ENCODE peak calls at places on chromosome 11, in seven cellular contexts. V is SK-N-SH, Q is K562, U is GM12878, P is HCT116, N is HepG2, X is H1. F is an unnamed sample.

GRCh38 chr11:8833568-8834275 is 77.3 kb upstream of the AKIP1 start:
- DNase-seq in Q (no peak), P (no peak), V (no peak), U (no peak), N (no peak), X (no peak), F (no peak)

GRCh38 chr11:75577198-75577597 is 15.1 kb downstream of the SERPINH1 start:
- DNase-seq in N (no peak), X (peak; percentile 88), V (peak; percentile 84), P (no peak), Q (peak; percentile 79), U (no peak), F (peak; percentile 49)

GRCh38 chr11:14124345-14124744 is 161.8 kb downstream of the SPON1 start:
- DNase-seq in P (no peak), Q (no peak), U (no peak), V (no peak), N (no peak), X (no peak), F (no peak)

GRCh38 chr11:6468712-6469495 is 4.8 kb downstream of the TRIM3 start:
- DNase-seq in X (peak; percentile 88), P (peak; percentile 60), N (peak; percentile 57), U (peak; percentile 72), Q (peak; percentile 90), V (peak; percentile 97), F (peak; percentile 94)

GRCh38 chr11:47916361-47916841 is 64.0 kb upstream of the PTPRJ start:
- DNase-seq in P (no peak), X (no peak), V (peak; percentile 32), N (no peak), U (no peak), Q (peak; percentile 45), F (no peak)

GRCh38 chr11:133978816-133979215 is 22.0 kb upstream of the IGSF9B start:
- DNase-seq in Q (no peak), P (no peak), X (no peak), N (no peak), U (no peak), V (no peak), F (no peak)

GRCh38 chr11:64742940-64743590 is 877 bp downstream of the RASGRP2 start:
- DNase-seq in Q (peak; percentile 91), U (no peak), X (peak; percentile 94), N (no peak), P (no peak), V (peak; percentile 93), F (peak; percentile 57)

GRCh38 chr11:110601941-110602340 is 110.3 kb downstream of the ARHGAP20 start:
- DNase-seq in V (no peak), U (no peak), N (no peak), P (no peak), Q (no peak), X (no peak), F (no peak)

GRCh38 chr11:15716550-15716949 is 601.8 kb downstream of the INSC start:
- DNase-seq in P (no peak), Q (no peak), N (no peak), U (no peak), X (no peak), V (no peak), F (no peak)

GRCh38 chr11:74806267-74806666 is 57.6 kb downstream of the RNF169 start:
- DNase-seq in Q (peak; percentile 28), P (no peak), V (no peak), U (no peak), N (peak; percentile 7), X (no peak), F (peak; percentile 32)

GRCh38 chr11:65476632-65477270 is 22.1 kb upstream of the MALAT1 start:
- DNase-seq in Q (no peak), N (no peak), V (no peak), P (no peak), U (no peak), X (no peak), F (no peak)

GRCh38 chr11:3939211-3939610 is 83.7 kb downstream of the STIM1 start:
- DNase-seq in X (no peak), U (no peak), N (no peak), P (no peak), V (no peak), Q (no peak), F (no peak)

GRCh38 chr11:44604171-44604581 is 38.7 kb downstream of the CD82 start:
- DNase-seq in U (no peak), Q (no peak), V (no peak), P (no peak), N (no peak), X (no peak), F (no peak)

GRCh38 chr11:17387280-17387679 is 1.2 kb downstream of the KCNJ11 start:
- DNase-seq in X (no peak), N (no peak), P (no peak), Q (no peak), U (no peak), V (no peak), F (no peak)

GRCh38 chr11:73040046-73040445 is 102.1 kb downstream of the FCHSD2 start:
- DNase-seq in Q (no peak), P (no peak), U (no peak), X (no peak), N (no peak), V (no peak), F (no peak)

GRCh38 chr11:68314886-68315580 is 2.6 kb downstream of the LRP5 start:
- DNase-seq in U (no peak), X (no peak), Q (peak; percentile 44), N (peak; percentile 96), V (peak; percentile 57), P (peak; percentile 26), F (peak; percentile 71)

GRCh38 chr11:121312483-121312882 is 19.9 kb downstream of the SC5D start:
- DNase-seq in X (no peak), Q (no peak), N (no peak), P (no peak), V (no peak), U (no peak), F (no peak)

GRCh38 chr11:128704517-128704916 is 10.6 kb downstream of the FLI1 start:
- DNase-seq in X (no peak), N (no peak), Q (no peak), U (no peak), V (no peak), P (no peak), F (no peak)
- TF ChIP-seq JUND in X (no peak), N (no peak), Q (no peak), U (no peak), V (no peak), P (no peak), F (no peak)

DNA sequence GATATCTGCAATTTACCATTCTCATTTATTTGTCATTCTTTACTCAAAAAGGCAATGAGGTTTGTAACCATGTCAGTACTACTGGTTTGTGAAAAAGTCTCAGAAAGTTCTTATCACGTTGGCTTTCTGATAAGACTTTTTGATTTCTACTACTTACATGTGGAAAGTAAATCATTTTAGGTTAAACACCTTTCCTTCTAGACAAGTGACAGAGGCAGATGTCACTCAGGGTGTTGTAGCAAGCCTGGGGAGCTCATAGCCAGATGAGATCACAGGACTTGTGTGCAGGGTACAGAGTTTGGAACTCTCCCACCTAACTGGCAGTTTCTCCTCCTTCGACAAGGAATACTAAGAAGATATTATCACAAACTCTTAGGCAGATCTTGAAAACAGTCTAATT is 49.3 kb upstream of the PICALM start:
- DNase-seq in V (no peak), Q (no peak), P (no peak), N (no peak), X (no peak), U (no peak), F (no peak)
- TF ChIP-seq JUND in V (no peak), Q (no peak), P (no peak), N (no peak), X (no peak), U (no peak), F (no peak)

DNA sequence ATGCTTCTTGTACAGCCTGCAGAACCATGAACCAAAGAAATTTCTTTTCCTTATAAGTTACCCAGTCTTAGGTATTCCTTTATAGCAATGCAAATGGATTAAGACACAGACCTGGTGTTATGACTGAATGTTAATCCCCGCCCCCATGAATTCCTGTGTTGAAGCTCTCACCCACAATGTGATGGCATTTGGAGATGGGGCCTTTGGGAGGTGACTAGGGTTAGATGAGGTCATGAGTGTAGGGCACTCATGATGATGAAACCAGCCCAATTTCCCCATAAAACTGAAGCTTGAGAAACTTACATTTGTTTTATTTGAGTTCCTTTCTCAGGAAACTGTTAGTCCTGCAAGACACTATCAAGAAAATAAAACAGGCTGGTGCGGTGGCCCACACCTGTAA is 115.8 kb upstream of the THY1 start:
- DNase-seq in X (no peak), Q (no peak), V (no peak), N (no peak), U (no peak), P (no peak), F (no peak)
- TF ChIP-seq JUND in X (no peak), Q (no peak), V (no peak), N (no peak), U (no peak), P (no peak), F (no peak)

GRCh38 chr11:305834-306211 is 1.8 kb upstream of the IFITM2 start:
- DNase-seq in N (no peak), Q (no peak), P (no peak), V (no peak), X (no peak), U (no peak), F (no peak)

GRCh38 chr11:306645-307371 is 808 bp upstream of the IFITM2 start:
- DNase-seq in X (no peak), Q (no peak), N (no peak), P (no peak), V (no peak), U (no peak), F (no peak)

GRCh38 chr11:313304-313786 is 495 bp upstream of the IFITM1 start:
- DNase-seq in N (no peak), Q (no peak), V (no peak), X (peak; percentile 68), P (no peak), U (no peak), F (no peak)

GRCh38 chr11:312092-312816 is 1.6 kb upstream of the IFITM1 start:
- DNase-seq in P (no peak), V (no peak), Q (no peak), N (no peak), U (no peak), X (no peak), F (no peak)

DNA sequence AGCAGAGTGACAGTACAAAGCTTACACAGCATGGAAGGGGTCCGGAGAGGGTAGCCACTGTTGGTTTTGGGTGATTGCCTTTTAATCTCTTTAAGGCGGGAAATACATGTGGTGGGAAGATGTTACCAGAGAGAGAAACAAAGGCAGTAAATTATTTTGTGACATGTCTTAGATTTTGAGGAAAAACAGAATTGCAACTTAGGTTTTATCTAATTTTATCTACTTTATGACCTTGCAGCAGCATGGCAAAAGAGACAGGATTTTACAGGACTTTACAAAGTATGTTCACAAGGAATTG is 1.9 kb downstream of the IFITM2 start:
- DNase-seq in P (no peak), N (no peak), V (no peak), X (no peak), U (no peak), Q (no peak), F (no peak)
- TF ChIP-seq JUND in P (no peak), N (no peak), V (no peak), X (no peak), U (no peak), Q (no peak), F (no peak)